ENCODE peak calls at places on chromosomes 3 and 15, in eight cellular contexts. U is CD8-positive, alpha-beta T cell; Y is NCI-H1105 treated with DMSO at 0.1 percent for 48 hours; X is lung microvascular endothelial cell; W is hippocampal formation; V is IMR-90; H is stomach; N is stimulated activated naive CD8-positive, alpha-beta T cell treated with anti-CD3 and anti-CD28 coated beads, Interleukin-15, amount 100 ng/mL, for 72 hours. J is an unnamed sample.

GRCh38 chr15:101458908-101459578 is 30.5 kb downstream of the PCSK6 start:
- DNase-seq in U (no peak), Y (no peak), X (peak), W (no peak), V (no peak), H (no peak), N (no peak), J (no peak)

GRCh38 chr3:142777927-142778326 is 54.1 kb downstream of the TRPC1 start:
- DNase-seq in U (no peak), Y (no peak), X (no peak), W (no peak), V (no peak), H (no peak), N (no peak), J (no peak)

GRCh38 chr3:127775398-127776109 is 46.8 kb downstream of the MGLL start:
- DNase-seq in U (no peak), Y (no peak), X (peak), W (no peak), V (peak), H (no peak), N (no peak), J (no peak)

GRCh38 chr3:52440249-52440551 is 4.7 kb downstream of the SEMA3G start:
- DNase-seq in U (no peak), Y (no peak), X (no peak), W (no peak), V (no peak), H (no peak), N (no peak), J (no peak)

GRCh38 chr3:48820626-48821324 is 26.9 kb downstream of the PRKAR2A start:
- DNase-seq in U (no peak), Y (no peak), X (peak), W (no peak), V (peak), H (no peak), N (no peak), J (no peak)

GRCh38 chr3:49804141-49805041 is 1.3 kb downstream of the INKA1 start:
- DNase-seq in U (no peak), Y (no peak), X (peak), W (no peak), V (no peak), H (no peak), N (no peak), J (no peak)

GRCh38 chr3:138016065-138016464 is 6.1 kb downstream of the CLDN18 start:
- DNase-seq in U (no peak), Y (no peak), X (no peak), W (no peak), V (no peak), H (no peak), N (no peak), J (no peak)

GRCh38 chr3:9934235-9934621 is 594 bp downstream of the CRELD1 start:
- DNase-seq in U (peak), Y (no peak), X (no peak), W (no peak), V (no peak), H (no peak), N (no peak), J (no peak)